ENCODE peak calls at places on chromosome 11, in six cellular contexts. G is ovary, M is transverse colon, F is A549, V is stomach, Q is tibial nerve. A is an unnamed sample.

GRCh38 chr11:126371595-126371994 is 16.1 kb downstream of the ST3GAL4 start:
- DNase-seq in G (no peak), M (no peak), F (no peak), V (no peak), Q (no peak), A (no peak)

GRCh38 chr11:2599561-2600189 is 100.1 kb downstream of the KCNQ1OT1 start:
- DNase-seq in G (no peak), M (no peak), F (no peak), V (no peak), Q (no peak), A (no peak)

GRCh38 chr11:45671246-45672171 is 6.1 kb upstream of the CHST1 start:
- DNase-seq in G (no peak), M (no peak), F (no peak), V (no peak), Q (no peak), A (no peak)

GRCh38 chr11:124799384-124800225 is 601 bp downstream of the MSANTD2 start:
- DNase-seq in G (peak; percentile 22), M (peak; percentile 41), F (no peak), V (peak; percentile 28), Q (no peak), A (peak; percentile 69)

GRCh38 chr11:39011822-39012221 is 2413.8 kb upstream of the RAG2 start:
- DNase-seq in G (no peak), M (no peak), F (no peak), V (no peak), Q (no peak), A (no peak)

GRCh38 chr11:120391297-120391696 is 55.1 kb downstream of the ARHGEF12 start:
- DNase-seq in G (no peak), M (no peak), F (no peak), V (no peak), Q (no peak), A (no peak)

GRCh38 chr11:60831143-60831500 is 10.8 kb upstream of the CCDC86 start:
- DNase-seq in G (peak; percentile 86), M (peak; percentile 86), F (peak; percentile 83), V (peak; percentile 91), Q (peak; percentile 80), A (peak; percentile 83)

GRCh38 chr11:8672346-8672745 is 10.1 kb downstream of the TRIM66 start:
- DNase-seq in G (no peak), M (no peak), F (no peak), V (no peak), Q (no peak), A (no peak)

GRCh38 chr11:61978703-61979661 is 11.5 kb upstream of the FTH1 start:
- DNase-seq in G (no peak), M (no peak), F (no peak), V (no peak), Q (no peak), A (no peak)

GRCh38 chr11:70828498-70829159 is 423.7 kb downstream of the SHANK2 start:
- DNase-seq in G (no peak), M (peak; percentile 20), F (no peak), V (no peak), Q (peak; percentile 31), A (no peak)

GRCh38 chr11:126262216-126262615 is 6.5 kb downstream of the SRPRA start:
- DNase-seq in G (no peak), M (no peak), F (no peak), V (no peak), Q (no peak), A (no peak)

GRCh38 chr11:135075740-135076139 is 663.7 kb upstream of the B3GAT1 start:
- DNase-seq in G (peak; percentile 48), M (peak; percentile 32), F (no peak), V (peak; percentile 60), Q (peak; percentile 57), A (no peak)

GRCh38 chr11:44563716-44564115 is 1.7 kb upstream of the CD82 start:
- DNase-seq in G (no peak), M (no peak), F (no peak), V (no peak), Q (no peak), A (no peak)

GRCh38 chr11:14673824-14674432 is 30.3 kb downstream of the PDE3B start:
- DNase-seq in G (no peak), M (no peak), F (no peak), V (no peak), Q (no peak), A (no peak)

GRCh38 chr11:95891423-95892177 is 32.3 kb downstream of the MTMR2 start:
- DNase-seq in G (no peak), M (no peak), F (no peak), V (no peak), Q (no peak), A (no peak)

GRCh38 chr11:83025267-83025704 is 46.4 kb downstream of the RAB30 start:
- DNase-seq in G (no peak), M (no peak), F (no peak), V (no peak), Q (no peak), A (no peak)

GRCh38 chr11:76663912-76664440 is 6.6 kb downstream of the LRRC32 start:
- DNase-seq in G (no peak), M (peak; percentile 4), F (no peak), V (no peak), Q (peak; percentile 3), A (peak; percentile 44)

GRCh38 chr11:93672280-93672679 is 10.8 kb downstream of the CEP295 start:
- DNase-seq in G (no peak), M (no peak), F (no peak), V (no peak), Q (no peak), A (no peak)

GRCh38 chr11:113623114-113623513 is 83.0 kb downstream of the TMPRSS5 start:
- DNase-seq in G (no peak), M (no peak), F (no peak), V (no peak), Q (no peak), A (no peak)

GRCh38 chr11:22976146-22976545 is 115.9 kb upstream of the CCDC179 start:
- DNase-seq in G (no peak), M (no peak), F (no peak), V (peak; percentile 27), Q (no peak), A (no peak)

DNA sequence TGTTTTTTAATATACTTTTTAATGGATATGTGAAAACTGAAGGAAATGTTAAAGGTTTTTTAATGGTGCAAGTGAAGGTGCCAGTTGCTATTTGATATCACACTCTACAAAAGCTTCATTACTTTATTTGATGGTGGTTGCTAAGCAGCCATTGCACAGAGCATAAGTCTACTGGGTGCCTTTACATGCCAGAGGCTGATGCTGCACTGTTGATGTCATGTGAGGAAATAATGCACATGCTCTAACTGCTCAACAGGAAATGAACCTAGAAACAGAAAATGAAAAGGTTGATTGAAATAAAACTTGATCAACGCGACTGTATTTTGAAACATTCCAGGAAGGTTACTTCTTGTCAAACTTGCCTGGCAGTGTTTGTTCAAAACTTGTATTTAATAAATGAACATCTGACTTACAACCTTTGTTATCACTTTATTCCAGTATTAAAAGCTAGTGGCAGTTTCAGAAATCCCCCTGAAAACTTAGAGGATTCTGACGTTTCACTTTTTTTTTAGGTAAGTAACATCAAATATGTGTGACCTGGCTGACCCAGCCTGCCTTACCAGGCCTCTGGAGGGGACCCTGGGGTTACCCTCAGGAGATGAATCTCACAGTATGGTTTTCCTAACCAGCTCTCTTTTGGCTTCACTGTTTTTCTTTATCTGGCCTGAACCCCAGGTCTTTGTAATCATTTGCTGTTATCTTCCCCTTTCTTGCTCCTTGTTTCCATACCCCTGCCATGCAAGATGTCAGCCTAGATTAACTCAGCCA is 2.4 kb upstream of the ATP5MG start:
- DNase-seq in G (no peak), M (no peak), F (no peak), V (no peak), Q (no peak), A (no peak)
- TF ChIP-seq EP300 in G (no peak), M (no peak), F (no peak), V (no peak), Q (no peak), A (no peak)

GRCh38 chr11:68040121-68040956 is 1.5 kb downstream of the TCIRG1 start:
- DNase-seq in G (peak; percentile 70), M (peak; percentile 68), F (peak; percentile 51), V (peak; percentile 75), Q (peak; percentile 44), A (peak; percentile 84)

GRCh38 chr11:68043029-68043348 is 4.2 kb downstream of the TCIRG1 start:
- DNase-seq in G (no peak), M (no peak), F (no peak), V (no peak), Q (no peak), A (peak; percentile 69)

GRCh38 chr11:68042219-68043028 is 3.6 kb downstream of the TCIRG1 start:
- DNase-seq in G (peak; percentile 21), M (no peak), F (no peak), V (no peak), Q (no peak), A (peak; percentile 74)

GRCh38 chr11:68040957-68041591 is 2.2 kb downstream of the TCIRG1 start:
- DNase-seq in G (peak; percentile 34), M (no peak), F (no peak), V (no peak), Q (no peak), A (peak; percentile 66)

DNA sequence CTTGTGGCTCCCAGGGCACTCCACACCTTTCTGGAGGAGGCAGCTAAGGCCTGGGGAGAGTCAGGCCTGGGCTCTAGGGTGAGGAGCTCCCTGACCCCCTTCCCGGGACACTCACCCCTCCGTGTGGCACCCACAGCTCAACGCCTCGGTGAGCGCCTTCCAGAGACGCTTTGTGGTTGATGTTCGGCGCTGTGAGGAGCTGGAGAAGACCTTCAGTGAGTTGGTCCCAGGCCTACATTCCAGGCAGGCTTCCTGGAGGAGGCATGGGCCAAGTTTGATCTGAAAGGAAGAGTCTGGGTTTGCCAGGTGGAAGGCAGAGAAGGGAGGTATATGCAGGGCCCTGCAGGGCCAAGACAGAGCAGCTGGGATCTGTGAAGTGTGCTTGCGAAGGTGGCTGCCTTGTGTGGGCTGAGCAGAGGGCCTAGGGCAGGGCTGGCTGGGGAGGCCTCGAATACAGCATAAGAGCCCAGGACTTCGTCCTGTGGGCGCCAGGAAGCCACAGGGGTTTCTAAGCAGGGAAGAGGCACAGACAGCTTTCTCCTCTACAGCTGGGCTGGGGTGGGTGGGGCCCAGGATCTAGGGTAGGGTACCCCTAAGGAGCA is 2.9 kb downstream of the TCIRG1 start:
- DNase-seq in G (peak; percentile 19), M (no peak), F (no peak), V (no peak), Q (no peak), A (peak; percentile 75)
- H3K27ac ChIP-seq in G (no peak overlapping the region), M (peak overlapping the region; percentile 86), F (no peak overlapping the region), V (peak overlapping the region; percentile 93), Q (peak overlapping the region; percentile 94), A (no peak overlapping the region)

GRCh38 chr11:6022954-6023353 is 7.6 kb downstream of the OR56A1 start:
- DNase-seq in G (no peak), M (no peak), F (peak; percentile 13), V (no peak), Q (no peak), A (no peak)
- TF ChIP-seq CTCF in G (no peak), M (peak; percentile 55), F (peak; percentile 46), V (peak; percentile 22), Q (peak; percentile 17), A (no peak)

GRCh38 chr11:27315816-27316215 is 47.2 kb downstream of the CCDC34 start:
- DNase-seq in G (no peak), M (no peak), F (no peak), V (no peak), Q (no peak), A (no peak)

GRCh38 chr11:27310182-27310581 is 52.8 kb downstream of the CCDC34 start:
- DNase-seq in G (no peak), M (no peak), F (no peak), V (no peak), Q (no peak), A (no peak)

GRCh38 chr11:27310710-27311109 is 52.3 kb downstream of the CCDC34 start:
- DNase-seq in G (no peak), M (no peak), F (no peak), V (no peak), Q (no peak), A (no peak)

GRCh38 chr11:27312110-27312509 is 50.9 kb downstream of the CCDC34 start:
- DNase-seq in G (no peak), M (no peak), F (peak; percentile 25), V (no peak), Q (no peak), A (no peak)

GRCh38 chr11:27313157-27313821 is 49.7 kb downstream of the CCDC34 start:
- DNase-seq in G (no peak), M (no peak), F (no peak), V (no peak), Q (no peak), A (no peak)
- TF ChIP-seq EP300 in G (no peak), M (no peak), F (no peak), V (no peak), Q (no peak), A (no peak)